ENCODE peak calls at places on chromosomes 5 and 9, in four cellular contexts. K is lung, U is heart right ventricle, R is endodermal cell. B is an unnamed sample. For H3K9me3, the result is how much of the 10 kb centered on the place peaks cover.

GRCh38 chr5:81194633-81195333 is 38.3 kb upstream of the CKMT2 start:
- DNase-seq in K (peak), U (peak), R (peak), B (peak)

GRCh38 chr5:17132444-17133083 is 84.9 kb upstream of the BASP1 start:
- DNase-seq in K (no peak), U (no peak), R (no peak), B (no peak)

GRCh38 chr9:122213589-122214413 is 15.0 kb downstream of the LHX6 start:
- DNase-seq in K (no peak), U (no peak), R (peak), B (no peak)

GRCh38 chr5:109529520-109529919 is 119.7 kb upstream of the PJA2 start:
- DNase-seq in K (no peak), U (peak), R (no peak), B (peak)

GRCh38 chr5:80703291-80703690 is 48.5 kb upstream of the DHFR start:
- DNase-seq in K (no peak), U (no peak), R (no peak), B (no peak)

GRCh38 chr5:8561854-8562253 is 692.9 kb downstream of the MTRR start:
- DNase-seq in K (no peak), U (no peak), R (no peak), B (no peak)

GRCh38 chr5:76641514-76642120 is 18.4 kb upstream of the F2RL2 start:
- DNase-seq in K (peak), U (peak), R (peak), B (peak)

GRCh38 chr5:141714542-141715303 is 32.7 kb upstream of the ARAP3 start:
- DNase-seq in K (no peak), U (no peak), R (no peak), B (no peak)

GRCh38 chr5:84487963-84488362 is 103.3 kb upstream of the EDIL3 start:
- DNase-seq in K (no peak), U (peak), R (no peak), B (no peak)

GRCh38 chr9:12702160-12702758 is 9.1 kb downstream of the TYRP1 start:
- DNase-seq in K (peak), U (peak), R (peak), B (peak)

GRCh38 chr5:169426674-169427250 is 125.8 kb upstream of the SLIT3 start:
- DNase-seq in K (no peak), U (no peak), R (peak), B (no peak)

GRCh38 chr5:147431586-147431985 is 78.3 kb downstream of the DPYSL3 start:
- DNase-seq in K (no peak), U (no peak), R (no peak), B (no peak)

GRCh38 chr9:130343445-130343918 is 77.9 kb downstream of the HMCN2 start:
- DNase-seq in K (no peak), U (no peak), R (peak), B (no peak)

GRCh38 chr5:88883059-88883565 is at the start of gene MEF2C:
- DNase-seq in K (peak), U (peak), R (peak), B (peak)

GRCh38 chr5:15044521-15044920 is 172.9 kb upstream of the ANKH start:
- DNase-seq in K (no peak), U (no peak), R (no peak), B (no peak)

GRCh38 chr5:2756764-2757163 is 5.3 kb upstream of the IRX2 start:
- DNase-seq in K (no peak), U (no peak), R (no peak), B (no peak)

GRCh38 chr5:134510970-134511795 is 14.3 kb upstream of the JADE2 start:
- DNase-seq in K (no peak), U (no peak), R (peak), B (no peak)

GRCh38 chr9:124932355-124932754 is 8.5 kb downstream of the GOLGA1 start:
- DNase-seq in K (no peak), U (no peak), R (no peak), B (no peak)

GRCh38 chr5:155050384-155051019 is 36.9 kb downstream of the KIF4B start:
- DNase-seq in K (no peak), U (no peak), R (no peak), B (no peak)

GRCh38 chr5:133109655-133110483 is 58.1 kb downstream of the HSPA4 start:
- DNase-seq in K (no peak), U (no peak), R (no peak), B (peak)

GRCh38 chr5:172430354-172430753 is 24.0 kb downstream of the SH3PXD2B start:
- DNase-seq in K (no peak), U (no peak), R (no peak), B (no peak)

GRCh38 chr9:134065720-134066419 is 2.0 kb downstream of the BRD3 start:
- DNase-seq in K (no peak), U (no peak), R (peak), B (peak)

GRCh38 chr9:108586451-108586850 is 269.3 kb downstream of the ACTL7B start:
- DNase-seq in K (no peak), U (no peak), R (no peak), B (no peak)

GRCh38 chr5:116358911-116359418 is 215.7 kb downstream of the SEMA6A start:
- DNase-seq in K (no peak), U (no peak), R (no peak), B (no peak)

GRCh38 chr5:38780950-38781349 is 64.9 kb upstream of the OSMR start:
- DNase-seq in K (peak), U (peak), R (no peak), B (no peak)

GRCh38 chr5:121500262-121500792 is 351.4 kb upstream of the FTMT start:
- DNase-seq in K (no peak), U (no peak), R (peak), B (no peak)

DNA sequence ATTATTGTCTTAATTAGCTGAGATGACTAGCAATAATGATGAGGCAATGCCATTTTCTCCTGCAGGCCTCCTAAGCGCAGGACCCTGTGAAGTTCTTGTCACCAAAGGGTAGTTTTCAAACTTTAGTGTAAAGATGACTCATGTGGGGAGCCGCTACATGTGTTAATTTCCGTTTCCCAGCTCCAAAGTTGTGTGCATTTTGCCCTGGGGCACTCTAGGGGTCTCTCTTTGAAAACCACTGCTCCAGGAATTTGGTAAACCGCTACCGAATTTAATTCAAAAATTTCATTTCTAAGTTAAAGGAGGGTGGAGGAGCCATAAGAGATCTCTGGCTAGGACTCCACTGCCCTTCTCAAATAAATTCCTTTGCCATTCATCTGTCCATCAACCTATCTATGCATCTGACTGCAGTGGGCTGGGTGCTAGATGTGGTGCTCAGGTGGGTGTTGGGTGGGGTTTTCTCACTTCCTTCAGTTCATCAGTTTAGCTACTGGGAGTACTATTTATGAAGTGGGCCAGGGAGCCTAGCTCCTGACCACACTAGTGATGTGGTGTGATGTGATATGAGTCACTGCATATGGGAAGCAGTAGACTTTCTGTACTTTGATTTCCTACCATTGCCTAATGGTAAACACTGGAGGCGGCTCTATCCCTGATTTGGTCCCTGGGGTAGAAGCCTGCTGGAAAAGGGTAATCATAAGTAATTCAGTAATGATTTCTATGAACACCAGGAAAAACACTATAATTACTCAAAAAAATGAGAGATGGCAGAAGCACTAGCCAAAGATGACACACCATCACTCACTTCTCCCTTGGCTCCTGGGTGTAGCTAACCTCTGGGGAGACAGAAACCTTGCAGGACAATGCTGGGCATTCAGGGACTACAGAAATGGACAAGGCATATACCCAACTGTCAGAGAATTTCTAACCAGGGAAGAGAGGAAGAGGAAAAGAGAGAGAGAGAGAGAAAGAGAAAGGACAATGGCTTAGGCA is 4.0 kb upstream of the ZSWIM6 start:
- DNase-seq in K (no peak), U (no peak), R (peak), B (no peak)
- TF ChIP-seq CTCF in K (no peak), U (no peak), R (peak), B (no peak)

GRCh38 chr9:32380944-32381343 is 3.5 kb upstream of the ACO1 start:
- DNase-seq in K (no peak), U (no peak), R (no peak), B (no peak)

GRCh38 chr9:32378993-32379729 is 5.3 kb upstream of the ACO1 start:
- DNase-seq in K (peak), U (peak), R (peak), B (no peak)

GRCh38 chr9:32382582-32383320 is 1.7 kb upstream of the ACO1 start:
- DNase-seq in K (no peak), U (no peak), R (no peak), B (no peak)

GRCh38 chr9:32376295-32376694 is 8.1 kb upstream of the ACO1 start:
- DNase-seq in K (no peak), U (no peak), R (no peak), B (no peak)

GRCh38 chr9:32378496-32378895 is 5.9 kb upstream of the ACO1 start:
- DNase-seq in K (no peak), U (peak), R (peak), B (no peak)
- H3K4me3 ChIP-seq in K (no peak), U (no peak), R (no peak), B (no peak)

DNA sequence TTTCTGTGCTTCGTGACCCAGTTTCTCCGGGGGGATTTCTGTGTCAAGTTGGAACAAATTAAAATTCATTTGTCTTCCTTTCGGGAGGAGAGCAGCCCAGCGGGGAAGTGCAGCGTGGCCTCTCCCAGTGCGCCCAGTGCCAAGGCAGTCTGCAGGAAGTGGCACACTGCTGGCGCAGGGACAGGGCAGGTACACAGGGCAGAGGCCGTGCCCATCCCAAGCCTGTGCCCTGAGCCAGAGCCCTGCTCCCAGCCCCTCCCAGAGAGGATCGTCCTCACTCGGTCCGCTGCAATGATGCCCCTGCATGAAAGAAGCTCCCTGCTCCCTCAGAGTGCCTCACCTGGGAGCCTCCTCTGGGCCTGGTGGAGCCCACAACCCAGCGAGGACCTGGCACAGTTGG is 82.4 kb upstream of the PPP1R26 start:
- DNase-seq in K (no peak), U (no peak), R (no peak), B (no peak)
- H3K9me3 ChIP-seq in K (under half), U (under half), R (under half), B (under half)

DNA sequence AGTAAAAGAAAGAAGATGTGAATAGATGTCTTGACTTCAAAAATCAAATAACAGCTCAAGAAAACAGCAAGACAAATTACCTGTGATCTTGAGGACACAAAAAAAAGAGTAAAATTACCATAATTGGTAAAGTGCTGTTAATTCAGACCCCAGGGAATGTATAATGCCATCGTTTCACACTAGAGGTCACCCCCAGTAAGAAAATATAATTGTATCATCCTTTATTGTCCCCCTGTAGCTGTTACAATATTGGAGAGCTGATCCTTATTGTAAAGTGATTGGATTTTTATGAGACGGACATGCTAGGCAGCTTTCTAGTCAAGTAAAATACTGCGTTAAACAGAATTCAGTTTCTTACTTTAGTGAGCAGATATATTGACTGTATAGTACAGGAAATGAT is 377.0 kb downstream of the TLE1 start:
- DNase-seq in K (no peak), U (no peak), R (no peak), B (no peak)
- TF ChIP-seq CTCF in K (no peak), U (no peak), R (no peak), B (no peak)

GRCh38 chr5:91888810-91889209 is 505.7 kb upstream of the ARRDC3 start:
- DNase-seq in K (no peak), U (no peak), R (no peak), B (no peak)
- H3K4me3 ChIP-seq in K (no peak), U (no peak), R (no peak), B (no peak)

GRCh38 chr9:98747476-98747875 is 38.7 kb upstream of the GABBR2 start:
- DNase-seq in K (no peak), U (no peak), R (peak), B (no peak)
- H3K9me3 ChIP-seq in K (under half), U (under half), R (under half), B (under half)

DNA sequence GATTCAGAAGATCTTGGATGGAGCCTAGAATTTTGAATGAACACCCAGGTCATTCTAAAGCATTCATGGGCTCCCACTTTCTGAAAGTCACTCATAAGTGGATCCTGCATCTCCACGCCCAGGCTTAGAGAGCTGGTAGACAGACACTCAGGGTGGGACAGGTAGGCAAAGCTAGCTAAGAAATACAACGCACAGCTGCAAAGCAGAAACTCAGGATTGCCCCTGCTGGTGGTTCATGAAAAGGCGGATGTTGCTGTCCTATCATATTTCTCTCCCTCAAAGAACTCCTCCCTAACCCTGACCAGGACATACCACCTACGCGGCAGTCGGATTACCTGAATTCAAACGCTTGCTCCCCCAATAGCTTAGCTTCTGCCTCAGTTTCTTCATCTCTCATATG is 226.5 kb downstream of the GLIS3 start:
- DNase-seq in K (no peak), U (no peak), R (peak), B (no peak)
- TF ChIP-seq CTCF in K (no peak), U (no peak), R (peak), B (no peak)

GRCh38 chr5:143001764-143002351 is 231.7 kb downstream of the ARHGAP26 start:
- DNase-seq in K (no peak), U (no peak), R (no peak), B (no peak)
- H3K4me3 ChIP-seq in K (no peak), U (no peak), R (no peak), B (no peak)

B was measured in ascending aorta.